ENCODE peak calls at places on chromosomes 16 and 17, in six cellular contexts. J is ELF-1; E is stimulated activated CD8-positive, alpha-beta memory T cell treated with anti-CD3 and anti-CD28 coated beads, Interleukin-2, amount 100 ng/mL, for 1 hour; B is HFF-Myc; M is ACHN; L is dermis microvascular lymphatic vessel endothelial cell. S is an unnamed sample.

GRCh38 chr17:74632196-74632540 is 8.6 kb upstream of the CD300E start:
- DNase-seq in B (no peak), E (no peak), L (no peak), M (no peak), J (no peak), S (no peak)

GRCh38 chr16:11414815-11415775 is 69.8 kb downstream of the RMI2 start:
- DNase-seq in J (no peak), M (no peak), E (no peak), B (no peak), L (no peak), S (no peak)

GRCh38 chr16:392450-393027 is 4.5 kb upstream of the NME4 start:
- DNase-seq in E (no peak), M (no peak), B (no peak), J (no peak), L (no peak), S (no peak)

GRCh38 chr17:62017912-62018311 is 47.2 kb downstream of the MED13 start:
- DNase-seq in E (no peak), L (no peak), B (no peak), J (no peak), M (no peak), S (no peak)

GRCh38 chr16:55905651-55906050 is 30.5 kb upstream of the CES5A start:
- DNase-seq in B (no peak), L (no peak), J (no peak), M (no peak), E (no peak), S (no peak)

GRCh38 chr17:78781339-78782304 is at the start of gene CYTH1:
- DNase-seq in M (peak; percentile 31), B (no peak), E (no peak), J (peak; percentile 40), L (no peak), S (peak; percentile 40)

GRCh38 chr16:73993878-73994277 is 302.7 kb upstream of the PSMD7 start:
- DNase-seq in M (no peak), B (no peak), E (no peak), L (no peak), J (no peak), S (no peak)

GRCh38 chr16:58548378-58548777 is 33.1 kb downstream of the SETD6 start:
- DNase-seq in E (no peak), M (no peak), J (no peak), B (no peak), L (no peak), S (no peak)

GRCh38 chr17:9905902-9906301 is 831 bp upstream of the RCVRN start:
- DNase-seq in M (peak; percentile 41), B (no peak), L (no peak), E (no peak), J (peak; percentile 56), S (no peak)